ENCODE peak calls at places on chromosome 16, in ten cellular contexts. One of them, this sample, is unnamed.

GRCh38 chr16:81692571-81692970 is 86.5 kb upstream of the PLCG2 start:
- DNase-seq in NCI-H446: no peak
- DNase-seq in prostate gland: no peak
- DNase-seq in AG09309: no peak
- DNase-seq in HTR-8/SVneo: no peak
- DNase-seq in T-cell: no peak
- DNase-seq in OCI-LY7: no peak
- DNase-seq in AG04449: no peak
- DNase-seq in small intestine: no peak
- DNase-seq in H7: no peak
- DNase-seq in this sample: no peak

GRCh38 chr16:726188-726437 is 130 bp downstream of the CCDC78 start:
- DNase-seq in HTR-8/SVneo: no peak
- DNase-seq in AG04449: no peak
- DNase-seq in T-cell: no peak
- DNase-seq in NCI-H446: no peak
- DNase-seq in small intestine: no peak
- DNase-seq in AG09309: no peak
- DNase-seq in OCI-LY7: no peak
- DNase-seq in H7: peak
- DNase-seq in prostate gland: no peak
- DNase-seq in this sample: no peak

GRCh38 chr16:66476328-66477027 is 49.4 kb downstream of the BEAN1 start:
- DNase-seq in AG09309: no peak
- DNase-seq in small intestine: peak
- DNase-seq in T-cell: no peak
- DNase-seq in NCI-H446: no peak
- DNase-seq in HTR-8/SVneo: no peak
- DNase-seq in H7: peak
- DNase-seq in OCI-LY7: peak
- DNase-seq in AG04449: no peak
- DNase-seq in prostate gland: no peak
- DNase-seq in this sample: no peak

GRCh38 chr16:29913514-29913913 is 12.5 kb downstream of the KCTD13 start:
- DNase-seq in AG04449: no peak
- DNase-seq in prostate gland: no peak
- DNase-seq in T-cell: no peak
- DNase-seq in AG09309: no peak
- DNase-seq in OCI-LY7: no peak
- DNase-seq in small intestine: no peak
- DNase-seq in NCI-H446: no peak
- DNase-seq in H7: no peak
- DNase-seq in HTR-8/SVneo: no peak
- DNase-seq in this sample: no peak

GRCh38 chr16:11211977-11212818 is 43.8 kb downstream of the SOCS1 start:
- DNase-seq in OCI-LY7: no peak
- DNase-seq in HTR-8/SVneo: no peak
- DNase-seq in small intestine: no peak
- DNase-seq in NCI-H446: no peak
- DNase-seq in AG09309: no peak
- DNase-seq in H7: peak
- DNase-seq in AG04449: no peak
- DNase-seq in prostate gland: no peak
- DNase-seq in T-cell: no peak
- DNase-seq in this sample: no peak

GRCh38 chr16:64116151-64116550 is 1005.7 kb downstream of the CDH11 start:
- DNase-seq in T-cell: no peak
- DNase-seq in AG09309: no peak
- DNase-seq in AG04449: no peak
- DNase-seq in prostate gland: no peak
- DNase-seq in HTR-8/SVneo: no peak
- DNase-seq in H7: no peak
- DNase-seq in small intestine: no peak
- DNase-seq in NCI-H446: no peak
- DNase-seq in OCI-LY7: no peak
- DNase-seq in this sample: no peak

GRCh38 chr16:84175351-84176081 is 11.3 kb downstream of the TAF1C start:
- DNase-seq in H7: peak
- DNase-seq in NCI-H446: peak
- DNase-seq in OCI-LY7: peak
- DNase-seq in HTR-8/SVneo: peak
- DNase-seq in prostate gland: peak
- DNase-seq in AG04449: no peak
- DNase-seq in T-cell: peak
- DNase-seq in AG09309: no peak
- DNase-seq in small intestine: peak
- DNase-seq in this sample: no peak

GRCh38 chr16:81261049-81261648 is 22.7 kb downstream of the BCO1 start:
- DNase-seq in T-cell: no peak
- DNase-seq in NCI-H446: no peak
- DNase-seq in AG09309: no peak
- DNase-seq in HTR-8/SVneo: no peak
- DNase-seq in prostate gland: no peak
- DNase-seq in small intestine: peak
- DNase-seq in AG04449: no peak
- DNase-seq in H7: peak
- DNase-seq in OCI-LY7: peak
- DNase-seq in this sample: no peak

GRCh38 chr16:57624044-57624688 is 4.3 kb upstream of the ADGRG1 start:
- DNase-seq in prostate gland: no peak
- DNase-seq in T-cell: no peak
- DNase-seq in AG09309: no peak
- DNase-seq in OCI-LY7: no peak
- DNase-seq in NCI-H446: no peak
- DNase-seq in HTR-8/SVneo: no peak
- DNase-seq in AG04449: no peak
- DNase-seq in H7: no peak
- DNase-seq in small intestine: no peak
- DNase-seq in this sample: no peak

GRCh38 chr16:60674241-60674640 is 1362.0 kb downstream of the CDH8 start:
- DNase-seq in NCI-H446: no peak
- DNase-seq in HTR-8/SVneo: no peak
- DNase-seq in H7: no peak
- DNase-seq in small intestine: no peak
- DNase-seq in prostate gland: no peak
- DNase-seq in T-cell: no peak
- DNase-seq in AG04449: no peak
- DNase-seq in OCI-LY7: no peak
- DNase-seq in AG09309: no peak
- DNase-seq in this sample: no peak

GRCh38 chr16:30660424-30661251 is 2.4 kb downstream of the FBRS start:
- DNase-seq in H7: peak
- DNase-seq in OCI-LY7: peak
- DNase-seq in T-cell: peak
- DNase-seq in NCI-H446: no peak
- DNase-seq in HTR-8/SVneo: no peak
- DNase-seq in small intestine: peak
- DNase-seq in AG09309: no peak
- DNase-seq in AG04449: no peak
- DNase-seq in prostate gland: no peak
- DNase-seq in this sample: no peak

GRCh38 chr16:35788381-35788780 is 2329.0 kb downstream of the TP53TG3F start:
- DNase-seq in T-cell: no peak
- DNase-seq in HTR-8/SVneo: no peak
- DNase-seq in small intestine: no peak
- DNase-seq in AG04449: no peak
- DNase-seq in H7: no peak
- DNase-seq in NCI-H446: no peak
- DNase-seq in AG09309: no peak
- DNase-seq in OCI-LY7: no peak
- DNase-seq in prostate gland: no peak
- DNase-seq in this sample: no peak

GRCh38 chr16:27455700-27456099 is 53.7 kb downstream of the IL21R start:
- DNase-seq in AG09309: no peak
- DNase-seq in OCI-LY7: no peak
- DNase-seq in HTR-8/SVneo: no peak
- DNase-seq in prostate gland: no peak
- DNase-seq in small intestine: no peak
- DNase-seq in H7: no peak
- DNase-seq in NCI-H446: no peak
- DNase-seq in AG04449: no peak
- DNase-seq in T-cell: no peak
- DNase-seq in this sample: no peak

GRCh38 chr16:75262104-75262799 is 10.8 kb upstream of the BCAR1 start:
- DNase-seq in AG04449: no peak
- DNase-seq in prostate gland: no peak
- DNase-seq in HTR-8/SVneo: no peak
- DNase-seq in OCI-LY7: no peak
- DNase-seq in small intestine: peak
- DNase-seq in T-cell: no peak
- DNase-seq in H7: peak
- DNase-seq in NCI-H446: no peak
- DNase-seq in AG09309: no peak
- DNase-seq in this sample: no peak

GRCh38 chr16:17457513-17457912 is 13.2 kb downstream of the XYLT1 start:
- DNase-seq in small intestine: no peak
- DNase-seq in T-cell: no peak
- DNase-seq in AG04449: no peak
- DNase-seq in H7: no peak
- DNase-seq in AG09309: no peak
- DNase-seq in prostate gland: no peak
- DNase-seq in NCI-H446: no peak
- DNase-seq in OCI-LY7: no peak
- DNase-seq in HTR-8/SVneo: no peak
- DNase-seq in this sample: no peak

GRCh38 chr16:88287219-88287618 is 95.5 kb upstream of the ZNF469 start:
- DNase-seq in OCI-LY7: peak
- DNase-seq in small intestine: peak
- DNase-seq in NCI-H446: no peak
- DNase-seq in AG04449: no peak
- DNase-seq in prostate gland: no peak
- DNase-seq in HTR-8/SVneo: no peak
- DNase-seq in H7: peak
- DNase-seq in AG09309: no peak
- DNase-seq in T-cell: no peak
- DNase-seq in this sample: no peak

GRCh38 chr16:84117482-84117843 is 721 bp upstream of the MBTPS1 start:
- DNase-seq in AG04449: no peak
- DNase-seq in OCI-LY7: peak
- DNase-seq in AG09309: no peak
- DNase-seq in T-cell: peak
- DNase-seq in NCI-H446: peak
- DNase-seq in HTR-8/SVneo: peak
- DNase-seq in H7: peak
- DNase-seq in prostate gland: no peak
- DNase-seq in small intestine: peak
- DNase-seq in this sample: no peak

GRCh38 chr16:84851192-84852127 is 31.7 kb downstream of the CRISPLD2 start:
- DNase-seq in AG04449: peak
- DNase-seq in AG09309: peak
- DNase-seq in T-cell: no peak
- DNase-seq in H7: peak
- DNase-seq in NCI-H446: no peak
- DNase-seq in prostate gland: no peak
- DNase-seq in small intestine: no peak
- DNase-seq in HTR-8/SVneo: peak
- DNase-seq in OCI-LY7: no peak
- DNase-seq in this sample: no peak

GRCh38 chr16:70638814-70639792 is 7.3 kb upstream of the IL34 start:
- DNase-seq in T-cell: no peak
- DNase-seq in AG04449: no peak
- DNase-seq in AG09309: no peak
- DNase-seq in OCI-LY7: no peak
- DNase-seq in HTR-8/SVneo: no peak
- DNase-seq in NCI-H446: no peak
- DNase-seq in small intestine: no peak
- DNase-seq in H7: no peak
- DNase-seq in prostate gland: no peak
- DNase-seq in this sample: no peak

GRCh38 chr16:55832788-55833583 is at the start of gene CES1:
- DNase-seq in AG04449: no peak
- DNase-seq in prostate gland: no peak
- DNase-seq in small intestine: peak
- DNase-seq in AG09309: no peak
- DNase-seq in OCI-LY7: no peak
- DNase-seq in H7: no peak
- DNase-seq in T-cell: no peak
- DNase-seq in HTR-8/SVneo: no peak
- DNase-seq in NCI-H446: no peak
- DNase-seq in this sample: no peak

GRCh38 chr16:3175157-3176153 is 12.5 kb upstream of the OR1F1 start:
- DNase-seq in prostate gland: no peak
- DNase-seq in T-cell: no peak
- DNase-seq in small intestine: no peak
- DNase-seq in NCI-H446: peak
- DNase-seq in H7: peak
- DNase-seq in HTR-8/SVneo: no peak
- DNase-seq in OCI-LY7: no peak
- DNase-seq in AG04449: no peak
- DNase-seq in AG09309: no peak
- DNase-seq in this sample: peak

GRCh38 chr16:1771864-1772361 is 570 bp upstream of the NME3 start:
- DNase-seq in AG04449: no peak
- DNase-seq in NCI-H446: no peak
- DNase-seq in HTR-8/SVneo: no peak
- DNase-seq in small intestine: no peak
- DNase-seq in prostate gland: no peak
- DNase-seq in OCI-LY7: peak
- DNase-seq in AG09309: no peak
- DNase-seq in T-cell: no peak
- DNase-seq in H7: peak
- DNase-seq in this sample: no peak

This sample was measured in NCI-H524 treated with DMSO at 0.1 percent for 48 hours.